ENCODE peak calls at places on chromosomes 16 and 17, in eight cellular contexts. E, T, P, Z, N, B, W and K are unnamed samples.

GRCh38 chr17:15233022-15233805 is 31.9 kb downstream of the PMP22 start:
- DNase-seq in N (no peak), E (no peak), Z (no peak), B (peak; percentile 57), W (no peak), P (no peak), T (peak; percentile 29), K (no peak)

GRCh38 chr16:87806246-87806607 is 40.4 kb upstream of the KLHDC4 start:
- DNase-seq in B (no peak), Z (no peak), N (no peak), W (no peak), P (peak; percentile 16), E (no peak), T (no peak), K (no peak)

GRCh38 chr17:18957831-18958230 is 5.9 kb downstream of the SLC5A10 start:
- DNase-seq in P (no peak), B (no peak), N (no peak), T (no peak), E (no peak), Z (no peak), W (no peak), K (no peak)

GRCh38 chr16:64589836-64590235 is 532.0 kb downstream of the CDH11 start:
- DNase-seq in E (no peak), P (no peak), B (no peak), Z (no peak), W (no peak), T (no peak), N (no peak), K (no peak)

GRCh38 chr17:47872019-47872650 is 21.2 kb upstream of the SP6 start:
- DNase-seq in T (no peak), B (no peak), N (no peak), Z (no peak), W (no peak), E (no peak), P (no peak), K (no peak)

GRCh38 chr16:30491744-30492308 is 19.3 kb downstream of the ITGAL start:
- DNase-seq in W (no peak), P (no peak), T (no peak), B (peak; percentile 80), N (peak; percentile 56), E (no peak), Z (no peak), K (no peak)

GRCh38 chr16:30949655-30950515 is 1.0 kb downstream of the ORAI3 start:
- DNase-seq in N (peak; percentile 91), E (peak; percentile 95), Z (peak; percentile 80), B (peak; percentile 84), W (peak; percentile 71), T (peak; percentile 84), P (peak; percentile 79), K (peak; percentile 93)

GRCh38 chr16:88047462-88047861 is 96.2 kb downstream of the BANP start:
- DNase-seq in T (no peak), E (no peak), N (no peak), Z (no peak), P (no peak), W (no peak), B (no peak), K (no peak)

GRCh38 chr17:16477255-16477654 is 14.7 kb downstream of the LRRC75A start:
- DNase-seq in W (no peak), B (peak; percentile 69), N (peak; percentile 63), Z (peak; percentile 69), T (peak; percentile 48), E (peak; percentile 87), P (peak; percentile 29), K (no peak)

GRCh38 chr17:3916013-3916696 is at the start of gene P2RX1:
- DNase-seq in P (no peak), E (no peak), N (no peak), B (no peak), W (no peak), Z (no peak), T (peak; percentile 51), K (no peak)

GRCh38 chr17:43024407-43025289 is at the start of gene RND2:
- DNase-seq in N (peak; percentile 87), P (peak; percentile 91), T (peak; percentile 88), W (peak; percentile 40), B (peak; percentile 96), Z (peak; percentile 94), E (peak; percentile 97), K (peak; percentile 89)
- TF ChIP-seq POLR2A in N (peak; percentile 28), P (no peak), T (no peak), W (no peak), B (peak; percentile 46), Z (peak; percentile 82), E (no peak), K (no peak)

GRCh38 chr16:56886296-56886695 is 21.3 kb downstream of the SLC12A3 start:
- DNase-seq in E (no peak), Z (no peak), P (no peak), W (no peak), B (no peak), N (no peak), T (no peak), K (no peak)

GRCh38 chr16:56886826-56887225 is 21.8 kb downstream of the SLC12A3 start:
- DNase-seq in T (no peak), W (no peak), B (no peak), E (no peak), N (no peak), Z (no peak), P (no peak), K (no peak)

GRCh38 chr16:56889206-56889605 is 24.2 kb downstream of the SLC12A3 start:
- DNase-seq in B (no peak), Z (no peak), T (no peak), W (no peak), N (no peak), P (no peak), E (no peak), K (no peak)

GRCh38 chr16:56891685-56892084 is 26.7 kb downstream of the SLC12A3 start:
- DNase-seq in Z (no peak), E (no peak), B (no peak), N (no peak), W (no peak), T (no peak), P (no peak), K (no peak)

DNA sequence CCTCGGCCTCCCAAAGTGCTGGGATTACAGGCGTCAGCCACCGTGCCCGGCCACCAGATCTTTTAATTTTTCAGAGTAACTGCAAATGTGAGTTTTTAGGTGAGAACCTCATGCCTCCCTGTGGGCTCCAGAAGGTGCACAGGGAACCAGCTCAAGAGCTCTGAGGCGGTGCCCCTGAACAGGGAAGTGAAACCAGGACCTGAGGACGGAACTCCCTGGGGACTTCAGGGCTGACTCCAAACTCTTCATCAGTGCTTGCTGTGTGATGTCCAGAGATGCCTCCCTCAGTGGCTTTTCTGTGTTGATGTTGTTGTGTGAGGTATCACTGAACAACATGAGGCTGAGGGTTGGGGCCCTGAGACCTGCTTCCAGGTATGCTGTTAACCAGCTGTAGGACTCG is 23.8 kb downstream of the SLC12A3 start:
- DNase-seq in T (no peak), W (peak; percentile 61), B (no peak), E (no peak), N (no peak), P (no peak), Z (no peak), K (no peak)
- H3K4me3 ChIP-seq in T (no peak overlapping the region), W (no peak overlapping the region), B (no peak overlapping the region), E (no peak overlapping the region), N (no peak overlapping the region), P (no peak overlapping the region), Z (no peak overlapping the region), K (no peak overlapping the region)

GRCh38 chr16:50741808-50742520 is at the start of gene CYLD:
- DNase-seq in N (peak; percentile 100), Z (peak; percentile 100), P (peak; percentile 97), B (peak; percentile 99), W (peak; percentile 95), E (peak; percentile 100), T (peak; percentile 100), K (peak; percentile 100)
- TF ChIP-seq POLR2A in N (peak; percentile 68), Z (peak; percentile 70), P (no peak), B (no peak), W (peak; percentile 36), E (peak; percentile 29), T (no peak), K (no peak)

GRCh38 chr17:57861737-57862409 is 12.0 kb upstream of the MRPS23 start:
- DNase-seq in P (no peak), B (peak; percentile 65), W (no peak), T (peak; percentile 73), E (peak; percentile 89), N (peak; percentile 76), Z (peak; percentile 71), K (peak; percentile 94)
- H3K4me3 ChIP-seq in P (peak overlapping the region; percentile 38), B (peak overlapping the region; percentile 40), W (peak overlapping the region; percentile 38), T (peak overlapping the region; percentile 56), E (peak overlapping the region; percentile 47), N (peak overlapping the region; percentile 28), Z (peak overlapping the region; percentile 50), K (peak overlapping the region; percentile 24)

GRCh38 chr17:8799001-8799850 is at the start of gene MFSD6L:
- DNase-seq in N (no peak), E (no peak), P (no peak), Z (no peak), T (no peak), W (no peak), B (no peak), K (peak; percentile 5)
- TF ChIP-seq POLR2A in N (no peak), E (no peak), P (no peak), Z (no peak), T (no peak), W (peak; percentile 12), B (no peak), K (no peak)

DNA sequence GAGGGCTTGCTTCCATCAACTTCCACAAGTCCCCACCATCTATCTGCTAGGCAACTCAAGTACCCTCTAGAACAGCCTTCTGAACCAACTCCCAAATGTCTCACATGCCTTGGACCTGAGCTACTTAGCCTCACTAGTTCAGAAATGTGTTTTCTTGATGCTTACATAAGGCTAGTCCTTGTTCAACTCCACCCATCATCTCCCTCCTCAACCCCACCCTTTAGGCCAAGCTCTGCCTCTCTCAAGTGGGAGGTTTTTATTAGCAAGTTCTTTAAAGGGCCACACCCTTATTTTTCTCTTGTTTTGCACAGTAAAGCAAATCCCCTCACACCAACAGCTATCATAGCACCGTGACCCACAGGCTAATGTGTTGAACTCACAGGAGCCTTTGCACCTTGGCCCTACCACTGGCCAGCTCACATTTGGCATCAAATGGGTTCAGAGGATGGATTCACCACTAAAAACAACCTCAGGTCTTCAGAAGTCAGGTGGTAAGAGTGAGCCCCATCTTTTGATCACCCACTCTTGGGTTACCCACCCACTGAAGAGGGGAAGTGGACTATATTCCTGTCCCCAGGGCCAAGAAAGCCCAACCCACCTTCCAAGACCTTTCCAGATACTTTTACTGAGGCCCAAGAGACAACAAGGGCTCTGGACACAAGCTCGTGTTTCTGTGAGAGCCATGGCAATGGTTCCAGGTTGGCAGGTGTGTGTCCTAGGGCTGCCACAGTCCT is 12.2 kb downstream of the PIK3R5 start:
- DNase-seq in N (no peak), E (no peak), B (no peak), P (no peak), Z (no peak), W (no peak), T (no peak), K (peak; percentile 45)
- H3K4me3 ChIP-seq in N (no peak overlapping the region), E (no peak overlapping the region), B (no peak overlapping the region), P (no peak overlapping the region), Z (no peak overlapping the region), W (no peak overlapping the region), T (no peak overlapping the region), K (no peak overlapping the region)